ENCODE peak calls at places on chromosomes 6 and 20, in eight cellular contexts. One of them, this sample, is unnamed.

GRCh38 chr20:373171-373890 is 7.2 kb upstream of the TRIB3 start:
- DNase-seq in stimulated activated CD8-positive, alpha-beta memory T cell treated with anti-CD3 and anti-CD28 coated beads, Interleukin-4, amount 100 ng/mL, for 24 hours: no peak
- DNase-seq in CD4-positive, alpha-beta memory T cell: no peak
- DNase-seq in mesenchymal stem cell: peak
- DNase-seq in CD8-positive, alpha-beta T cell: no peak
- DNase-seq in NCI-H524: no peak
- DNase-seq in activated T-cell treated with anti-CD3 and anti-CD28 coated beads, Interleukin-2, amount 50 U/mL, for 72 hours: no peak
- DNase-seq in activated T-helper 1 cell treated with anti-CD3 and anti-CD28 coated beads, Interleukin-12 subunit alpha, Interleukin-12 subunit beta, Interleukin-2, Interleukin-4 antibody, amounts not matched to agents 30 ng/mL and 10 ng/mL and 1 ng/mL, durations not matched to agents 14 hours and 24 hours and 36 hours: no peak
- DNase-seq in this sample: no peak

GRCh38 chr20:62449951-62450815 is 22.8 kb upstream of the RBBP8NL start:
- DNase-seq in activated T-cell treated with anti-CD3 and anti-CD28 coated beads, Interleukin-2, amount 50 U/mL, for 72 hours: no peak
- DNase-seq in CD4-positive, alpha-beta memory T cell: no peak
- DNase-seq in mesenchymal stem cell: no peak
- DNase-seq in NCI-H524: peak
- DNase-seq in CD8-positive, alpha-beta T cell: no peak
- DNase-seq in stimulated activated CD8-positive, alpha-beta memory T cell treated with anti-CD3 and anti-CD28 coated beads, Interleukin-4, amount 100 ng/mL, for 24 hours: no peak
- DNase-seq in activated T-helper 1 cell treated with anti-CD3 and anti-CD28 coated beads, Interleukin-12 subunit alpha, Interleukin-12 subunit beta, Interleukin-2, Interleukin-4 antibody, amounts not matched to agents 30 ng/mL and 10 ng/mL and 1 ng/mL, durations not matched to agents 14 hours and 24 hours and 36 hours: no peak
- DNase-seq in this sample: no peak

GRCh38 chr6:125984311-125984710 is 2.0 kb upstream of the TRMT11 start:
- DNase-seq in CD8-positive, alpha-beta T cell: no peak
- DNase-seq in activated T-cell treated with anti-CD3 and anti-CD28 coated beads, Interleukin-2, amount 50 U/mL, for 72 hours: no peak
- DNase-seq in CD4-positive, alpha-beta memory T cell: no peak
- DNase-seq in mesenchymal stem cell: peak
- DNase-seq in stimulated activated CD8-positive, alpha-beta memory T cell treated with anti-CD3 and anti-CD28 coated beads, Interleukin-4, amount 100 ng/mL, for 24 hours: no peak
- DNase-seq in NCI-H524: peak
- DNase-seq in activated T-helper 1 cell treated with anti-CD3 and anti-CD28 coated beads, Interleukin-12 subunit alpha, Interleukin-12 subunit beta, Interleukin-2, Interleukin-4 antibody, amounts not matched to agents 30 ng/mL and 10 ng/mL and 1 ng/mL, durations not matched to agents 14 hours and 24 hours and 36 hours: no peak
- DNase-seq in this sample: no peak

GRCh38 chr20:48875914-48876240 is 45.6 kb upstream of the ARFGEF2 start:
- DNase-seq in activated T-helper 1 cell treated with anti-CD3 and anti-CD28 coated beads, Interleukin-12 subunit alpha, Interleukin-12 subunit beta, Interleukin-2, Interleukin-4 antibody, amounts not matched to agents 30 ng/mL and 10 ng/mL and 1 ng/mL, durations not matched to agents 14 hours and 24 hours and 36 hours: no peak
- DNase-seq in activated T-cell treated with anti-CD3 and anti-CD28 coated beads, Interleukin-2, amount 50 U/mL, for 72 hours: no peak
- DNase-seq in CD8-positive, alpha-beta T cell: no peak
- DNase-seq in stimulated activated CD8-positive, alpha-beta memory T cell treated with anti-CD3 and anti-CD28 coated beads, Interleukin-4, amount 100 ng/mL, for 24 hours: no peak
- DNase-seq in NCI-H524: peak
- DNase-seq in CD4-positive, alpha-beta memory T cell: no peak
- DNase-seq in mesenchymal stem cell: no peak
- DNase-seq in this sample: no peak

GRCh38 chr20:20552076-20552475 is 160.4 kb downstream of the RALGAPA2 start:
- DNase-seq in CD4-positive, alpha-beta memory T cell: no peak
- DNase-seq in CD8-positive, alpha-beta T cell: no peak
- DNase-seq in activated T-cell treated with anti-CD3 and anti-CD28 coated beads, Interleukin-2, amount 50 U/mL, for 72 hours: no peak
- DNase-seq in stimulated activated CD8-positive, alpha-beta memory T cell treated with anti-CD3 and anti-CD28 coated beads, Interleukin-4, amount 100 ng/mL, for 24 hours: no peak
- DNase-seq in mesenchymal stem cell: no peak
- DNase-seq in activated T-helper 1 cell treated with anti-CD3 and anti-CD28 coated beads, Interleukin-12 subunit alpha, Interleukin-12 subunit beta, Interleukin-2, Interleukin-4 antibody, amounts not matched to agents 30 ng/mL and 10 ng/mL and 1 ng/mL, durations not matched to agents 14 hours and 24 hours and 36 hours: no peak
- DNase-seq in NCI-H524: peak
- DNase-seq in this sample: no peak

GRCh38 chr20:59670786-59671492 is 66.6 kb downstream of the PHACTR3 start:
- DNase-seq in CD8-positive, alpha-beta T cell: no peak
- DNase-seq in mesenchymal stem cell: no peak
- DNase-seq in CD4-positive, alpha-beta memory T cell: no peak
- DNase-seq in NCI-H524: no peak
- DNase-seq in activated T-cell treated with anti-CD3 and anti-CD28 coated beads, Interleukin-2, amount 50 U/mL, for 72 hours: no peak
- DNase-seq in stimulated activated CD8-positive, alpha-beta memory T cell treated with anti-CD3 and anti-CD28 coated beads, Interleukin-4, amount 100 ng/mL, for 24 hours: no peak
- DNase-seq in activated T-helper 1 cell treated with anti-CD3 and anti-CD28 coated beads, Interleukin-12 subunit alpha, Interleukin-12 subunit beta, Interleukin-2, Interleukin-4 antibody, amounts not matched to agents 30 ng/mL and 10 ng/mL and 1 ng/mL, durations not matched to agents 14 hours and 24 hours and 36 hours: no peak
- DNase-seq in this sample: no peak

GRCh38 chr6:169807219-169807618 is 55.8 kb downstream of the ERMARD start:
- DNase-seq in activated T-helper 1 cell treated with anti-CD3 and anti-CD28 coated beads, Interleukin-12 subunit alpha, Interleukin-12 subunit beta, Interleukin-2, Interleukin-4 antibody, amounts not matched to agents 30 ng/mL and 10 ng/mL and 1 ng/mL, durations not matched to agents 14 hours and 24 hours and 36 hours: no peak
- DNase-seq in stimulated activated CD8-positive, alpha-beta memory T cell treated with anti-CD3 and anti-CD28 coated beads, Interleukin-4, amount 100 ng/mL, for 24 hours: no peak
- DNase-seq in CD8-positive, alpha-beta T cell: no peak
- DNase-seq in CD4-positive, alpha-beta memory T cell: no peak
- DNase-seq in activated T-cell treated with anti-CD3 and anti-CD28 coated beads, Interleukin-2, amount 50 U/mL, for 72 hours: no peak
- DNase-seq in mesenchymal stem cell: no peak
- DNase-seq in NCI-H524: no peak
- DNase-seq in this sample: no peak

GRCh38 chr6:41331401-41332150 is 3.8 kb upstream of the NCR2 start:
- DNase-seq in activated T-helper 1 cell treated with anti-CD3 and anti-CD28 coated beads, Interleukin-12 subunit alpha, Interleukin-12 subunit beta, Interleukin-2, Interleukin-4 antibody, amounts not matched to agents 30 ng/mL and 10 ng/mL and 1 ng/mL, durations not matched to agents 14 hours and 24 hours and 36 hours: no peak
- DNase-seq in CD4-positive, alpha-beta memory T cell: no peak
- DNase-seq in mesenchymal stem cell: no peak
- DNase-seq in activated T-cell treated with anti-CD3 and anti-CD28 coated beads, Interleukin-2, amount 50 U/mL, for 72 hours: no peak
- DNase-seq in CD8-positive, alpha-beta T cell: no peak
- DNase-seq in NCI-H524: no peak
- DNase-seq in stimulated activated CD8-positive, alpha-beta memory T cell treated with anti-CD3 and anti-CD28 coated beads, Interleukin-4, amount 100 ng/mL, for 24 hours: no peak
- DNase-seq in this sample: no peak

GRCh38 chr20:63265891-63266515 is 6.6 kb upstream of the ARFGAP1 start:
- DNase-seq in CD8-positive, alpha-beta T cell: no peak
- DNase-seq in activated T-cell treated with anti-CD3 and anti-CD28 coated beads, Interleukin-2, amount 50 U/mL, for 72 hours: no peak
- DNase-seq in stimulated activated CD8-positive, alpha-beta memory T cell treated with anti-CD3 and anti-CD28 coated beads, Interleukin-4, amount 100 ng/mL, for 24 hours: no peak
- DNase-seq in CD4-positive, alpha-beta memory T cell: no peak
- DNase-seq in mesenchymal stem cell: no peak
- DNase-seq in activated T-helper 1 cell treated with anti-CD3 and anti-CD28 coated beads, Interleukin-12 subunit alpha, Interleukin-12 subunit beta, Interleukin-2, Interleukin-4 antibody, amounts not matched to agents 30 ng/mL and 10 ng/mL and 1 ng/mL, durations not matched to agents 14 hours and 24 hours and 36 hours: no peak
- DNase-seq in NCI-H524: no peak
- DNase-seq in this sample: no peak

GRCh38 chr6:121510568-121511177 is 75.2 kb downstream of the GJA1 start:
- DNase-seq in CD4-positive, alpha-beta memory T cell: no peak
- DNase-seq in activated T-cell treated with anti-CD3 and anti-CD28 coated beads, Interleukin-2, amount 50 U/mL, for 72 hours: no peak
- DNase-seq in mesenchymal stem cell: no peak
- DNase-seq in activated T-helper 1 cell treated with anti-CD3 and anti-CD28 coated beads, Interleukin-12 subunit alpha, Interleukin-12 subunit beta, Interleukin-2, Interleukin-4 antibody, amounts not matched to agents 30 ng/mL and 10 ng/mL and 1 ng/mL, durations not matched to agents 14 hours and 24 hours and 36 hours: no peak
- DNase-seq in NCI-H524: no peak
- DNase-seq in stimulated activated CD8-positive, alpha-beta memory T cell treated with anti-CD3 and anti-CD28 coated beads, Interleukin-4, amount 100 ng/mL, for 24 hours: no peak
- DNase-seq in CD8-positive, alpha-beta T cell: no peak
- DNase-seq in this sample: no peak

GRCh38 chr6:29696147-29697129 is 15.5 kb upstream of the ZFP57 start:
- DNase-seq in activated T-helper 1 cell treated with anti-CD3 and anti-CD28 coated beads, Interleukin-12 subunit alpha, Interleukin-12 subunit beta, Interleukin-2, Interleukin-4 antibody, amounts not matched to agents 30 ng/mL and 10 ng/mL and 1 ng/mL, durations not matched to agents 14 hours and 24 hours and 36 hours: no peak
- DNase-seq in mesenchymal stem cell: peak
- DNase-seq in NCI-H524: no peak
- DNase-seq in CD4-positive, alpha-beta memory T cell: no peak
- DNase-seq in activated T-cell treated with anti-CD3 and anti-CD28 coated beads, Interleukin-2, amount 50 U/mL, for 72 hours: no peak
- DNase-seq in stimulated activated CD8-positive, alpha-beta memory T cell treated with anti-CD3 and anti-CD28 coated beads, Interleukin-4, amount 100 ng/mL, for 24 hours: no peak
- DNase-seq in CD8-positive, alpha-beta T cell: no peak
- DNase-seq in this sample: no peak

GRCh38 chr20:20782221-20782620 is 69.8 kb upstream of the RALGAPA2 start:
- DNase-seq in CD8-positive, alpha-beta T cell: no peak
- DNase-seq in CD4-positive, alpha-beta memory T cell: no peak
- DNase-seq in stimulated activated CD8-positive, alpha-beta memory T cell treated with anti-CD3 and anti-CD28 coated beads, Interleukin-4, amount 100 ng/mL, for 24 hours: no peak
- DNase-seq in NCI-H524: no peak
- DNase-seq in mesenchymal stem cell: no peak
- DNase-seq in activated T-cell treated with anti-CD3 and anti-CD28 coated beads, Interleukin-2, amount 50 U/mL, for 72 hours: no peak
- DNase-seq in activated T-helper 1 cell treated with anti-CD3 and anti-CD28 coated beads, Interleukin-12 subunit alpha, Interleukin-12 subunit beta, Interleukin-2, Interleukin-4 antibody, amounts not matched to agents 30 ng/mL and 10 ng/mL and 1 ng/mL, durations not matched to agents 14 hours and 24 hours and 36 hours: no peak
- DNase-seq in this sample: no peak

GRCh38 chr20:367486-367887 is 13.1 kb upstream of the TRIB3 start:
- DNase-seq in mesenchymal stem cell: no peak
- DNase-seq in CD4-positive, alpha-beta memory T cell: no peak
- DNase-seq in CD8-positive, alpha-beta T cell: no peak
- DNase-seq in stimulated activated CD8-positive, alpha-beta memory T cell treated with anti-CD3 and anti-CD28 coated beads, Interleukin-4, amount 100 ng/mL, for 24 hours: no peak
- DNase-seq in NCI-H524: no peak
- DNase-seq in activated T-helper 1 cell treated with anti-CD3 and anti-CD28 coated beads, Interleukin-12 subunit alpha, Interleukin-12 subunit beta, Interleukin-2, Interleukin-4 antibody, amounts not matched to agents 30 ng/mL and 10 ng/mL and 1 ng/mL, durations not matched to agents 14 hours and 24 hours and 36 hours: no peak
- DNase-seq in activated T-cell treated with anti-CD3 and anti-CD28 coated beads, Interleukin-2, amount 50 U/mL, for 72 hours: no peak
- DNase-seq in this sample: no peak

GRCh38 chr6:55918639-55919038 is 43.2 kb upstream of the BMP5 start:
- DNase-seq in stimulated activated CD8-positive, alpha-beta memory T cell treated with anti-CD3 and anti-CD28 coated beads, Interleukin-4, amount 100 ng/mL, for 24 hours: no peak
- DNase-seq in mesenchymal stem cell: no peak
- DNase-seq in activated T-helper 1 cell treated with anti-CD3 and anti-CD28 coated beads, Interleukin-12 subunit alpha, Interleukin-12 subunit beta, Interleukin-2, Interleukin-4 antibody, amounts not matched to agents 30 ng/mL and 10 ng/mL and 1 ng/mL, durations not matched to agents 14 hours and 24 hours and 36 hours: no peak
- DNase-seq in CD8-positive, alpha-beta T cell: no peak
- DNase-seq in CD4-positive, alpha-beta memory T cell: no peak
- DNase-seq in activated T-cell treated with anti-CD3 and anti-CD28 coated beads, Interleukin-2, amount 50 U/mL, for 72 hours: no peak
- DNase-seq in NCI-H524: no peak
- DNase-seq in this sample: no peak

This sample was measured in effector CD4-positive, alpha-beta T cell.